ENCODE peak calls at places on chromosomes 4 and X, in five cellular contexts. V is NCI-H774; Z is stimulated activated naive CD4-positive, alpha-beta T cell treated with Interleukin-2 at 50 U/mL for 16 hours; J is stimulated activated CD4-positive, alpha-beta T cell treated with anti-CD3 and anti-CD28 coated beads, Interleukin-15, amount 100 ng/mL, for 1 hour; S is HFF-Myc. D is an unnamed sample.

GRCh38 chr4:133574248-133574647 is 425.2 kb downstream of the PCDH10 start:
- DNase-seq in V (no peak), Z (no peak), J (no peak), S (no peak), D (no peak)

GRCh38 chrX:15663439-15663838 is 1.2 kb downstream of the CLTRN start:
- DNase-seq in V (no peak), Z (no peak), J (no peak), S (no peak), D (no peak)

GRCh38 chrX:44344194-44344593 is 722 bp upstream of the EFHC2 start:
- DNase-seq in V (no peak), Z (peak; percentile 41), J (peak; percentile 21), S (no peak), D (no peak)

GRCh38 chrX:139739138-139739537 is 31.2 kb upstream of the MCF2 start:
- DNase-seq in V (no peak), Z (no peak), J (no peak), S (peak; percentile 15), D (no peak)

GRCh38 chrX:101676571-101676970 is 16.9 kb upstream of the ARMCX2 start:
- DNase-seq in V (no peak), Z (no peak), J (no peak), S (no peak), D (no peak)

GRCh38 chr4:22514001-22514400 is 1.9 kb downstream of the ADGRA3 start:
- DNase-seq in V (no peak), Z (no peak), J (no peak), S (peak; percentile 58), D (no peak)

GRCh38 chr4:109303141-109303499 is 662 bp upstream of the COL25A1 start:
- DNase-seq in V (no peak), Z (no peak), J (no peak), S (no peak), D (no peak)

GRCh38 chr4:111045992-111046391 is 423.1 kb upstream of the PITX2 start:
- DNase-seq in V (no peak), Z (no peak), J (no peak), S (no peak), D (no peak)

GRCh38 chr4:2914220-2915126 is 48.7 kb downstream of the NOP14 start:
- DNase-seq in V (no peak), Z (no peak), J (no peak), S (no peak), D (no peak)

GRCh38 chrX:41412261-41413167 is 34.6 kb upstream of the NYX start:
- DNase-seq in V (no peak), Z (no peak), J (no peak), S (no peak), D (no peak)

GRCh38 chr4:173522160-173522873 is 7.7 kb downstream of the HAND2 start:
- DNase-seq in V (no peak), Z (no peak), J (no peak), S (peak; percentile 45), D (no peak)

GRCh38 chr4:12724520-12724919 is 759.6 kb downstream of the RAB28 start:
- DNase-seq in V (no peak), Z (no peak), J (no peak), S (no peak), D (no peak)

GRCh38 chr4:86181585-86181984 is 178.3 kb downstream of the MAPK10 start:
- DNase-seq in V (no peak), Z (no peak), J (no peak), S (no peak), D (no peak)

GRCh38 chr4:84677093-84677492 is 94.2 kb downstream of the CDS1 start:
- DNase-seq in V (no peak), Z (no peak), J (no peak), S (no peak), D (no peak)

GRCh38 chr4:110629780-110630500 is 7.1 kb upstream of the PITX2 start:
- DNase-seq in V (no peak), Z (no peak), J (no peak), S (no peak), D (no peak)

GRCh38 chrX:22378296-22378695 is 105.6 kb downstream of the CBLL2 start:
- DNase-seq in V (no peak), Z (no peak), J (no peak), S (no peak), D (no peak)

GRCh38 chrX:39721570-39722279 is 376.0 kb downstream of the BCOR start:
- DNase-seq in V (no peak), Z (no peak), J (no peak), S (no peak), D (no peak)

GRCh38 chrX:11336201-11336600 is 43.0 kb downstream of the AMELX start:
- DNase-seq in V (peak; percentile 27), Z (no peak), J (no peak), S (no peak), D (no peak)

GRCh38 chrX:116239944-116240391 is 69.4 kb downstream of the AGTR2 start:
- DNase-seq in V (peak; percentile 68), Z (no peak), J (no peak), S (no peak), D (no peak)

GRCh38 chr4:177554966-177555574 is 112.8 kb upstream of the AGA start:
- DNase-seq in V (no peak), Z (no peak), J (no peak), S (peak; percentile 9), D (no peak)

GRCh38 chr4:125520258-125520990 is 205.7 kb downstream of the FAT4 start:
- DNase-seq in V (no peak), Z (no peak), J (no peak), S (peak; percentile 16), D (no peak)

GRCh38 chrX:51332188-51332942 is at the start of gene NUDT10:
- DNase-seq in V (no peak), Z (peak; percentile 19), J (peak; percentile 7), S (no peak), D (peak; percentile 9)

GRCh38 chr4:88533937-88534750 is 10.6 kb upstream of the PYURF start:
- DNase-seq in V (no peak), Z (no peak), J (no peak), S (peak; percentile 52), D (no peak)

GRCh38 chr4:158826882-158827281 is 58.1 kb downstream of the FNIP2 start:
- DNase-seq in V (no peak), Z (no peak), J (no peak), S (no peak), D (no peak)

GRCh38 chr4:56861365-56861764 is 39.9 kb upstream of the SPINK2 start:
- DNase-seq in V (no peak), Z (no peak), J (no peak), S (no peak), D (no peak)

GRCh38 chrX:37802028-37802427 is 22.2 kb downstream of the CYBB start:
- DNase-seq in V (no peak), Z (no peak), J (no peak), S (no peak), D (no peak)

GRCh38 chr4:156941940-156942548 is 29.6 kb downstream of the PDGFC start:
- DNase-seq in V (peak; percentile 64), Z (no peak), J (no peak), S (peak; percentile 80), D (no peak)

GRCh38 chrX:113384628-113385027 is 544.0 kb upstream of the AMOT start:
- DNase-seq in V (no peak), Z (no peak), J (no peak), S (peak; percentile 3), D (no peak)

GRCh38 chrX:20252392-20253231 is 14.1 kb downstream of the RPS6KA3 start:
- DNase-seq in V (no peak), Z (peak; percentile 59), J (peak; percentile 53), S (no peak), D (no peak)

GRCh38 chrX:154717824-154718223 is 33.1 kb downstream of the GAB3 start:
- DNase-seq in V (no peak), Z (no peak), J (no peak), S (no peak), D (no peak)

D was measured in cerebellar nuclear complex.